ENCODE peak calls at places on chromosomes 1 and 21, in four cellular contexts. D, K, J and Q are unnamed samples.

GRCh38 chr1:188429385-188429784 is 1600.6 kb downstream of the PLA2G4A start:
- DNase-seq in K (no peak), J (no peak), D (no peak), Q (no peak)

GRCh38 chr1:114510235-114511047 is 562 bp downstream of the TRIM33 start:
- DNase-seq in D (peak; percentile 10), K (peak; percentile 8), J (no peak), Q (no peak)

GRCh38 chr1:40081874-40082273 is 15.2 kb downstream of the PPT1 start:
- DNase-seq in D (no peak), J (no peak), K (no peak), Q (no peak)

GRCh38 chr1:33050221-33051076 is 13.8 kb upstream of the AK2 start:
- DNase-seq in J (peak; percentile 77), D (no peak), K (peak; percentile 91), Q (peak; percentile 66)

GRCh38 chr1:34871443-34872132 is 12.0 kb upstream of the SMIM12 start:
- DNase-seq in J (no peak), K (no peak), D (no peak), Q (no peak)

GRCh38 chr1:1213153-1213918 is 617 bp downstream of the TNFRSF4 start:
- DNase-seq in K (no peak), J (no peak), D (no peak), Q (no peak)

GRCh38 chr21:28832013-28832714 is 160.5 kb downstream of the LTN1 start:
- DNase-seq in D (no peak), J (no peak), K (peak; percentile 54), Q (no peak)

GRCh38 chr1:5910666-5911065 is 81.6 kb downstream of the NPHP4 start:
- DNase-seq in J (no peak), D (no peak), K (no peak), Q (no peak)

GRCh38 chr1:71770121-71770520 is 512.2 kb downstream of the NEGR1 start:
- DNase-seq in J (peak; percentile 27), D (no peak), K (peak; percentile 60), Q (peak; percentile 29)

GRCh38 chr1:3690282-3691065 is 38.2 kb downstream of the TP73 start:
- DNase-seq in K (no peak), J (no peak), D (no peak), Q (no peak)

GRCh38 chr1:14439015-14439414 is 159.5 kb upstream of the KAZN start:
- DNase-seq in K (no peak), J (peak; percentile 19), D (no peak), Q (no peak)

GRCh38 chr1:169511339-169512028 is 25.7 kb upstream of the SLC19A2 start:
- DNase-seq in K (peak; percentile 73), D (no peak), J (peak; percentile 48), Q (no peak)

GRCh38 chr1:227395391-227396028 is 77.2 kb upstream of the CDC42BPA start:
- DNase-seq in K (no peak), D (no peak), J (no peak), Q (no peak)

GRCh38 chr21:41466024-41466820 is 40.2 kb downstream of the MX1 start:
- DNase-seq in D (no peak), K (no peak), J (no peak), Q (no peak)

GRCh38 chr1:115426271-115426771 is 88.3 kb upstream of the NGF start:
- DNase-seq in J (peak; percentile 94), D (no peak), K (peak; percentile 98), Q (peak; percentile 50)

GRCh38 chr1:42462828-42463763 is at the start of gene CCDC30:
- DNase-seq in D (peak; percentile 96), K (peak; percentile 99), J (peak; percentile 95), Q (peak; percentile 96)

GRCh38 chr21:42556476-42556875 is 42.8 kb downstream of the SLC37A1 start:
- DNase-seq in D (no peak), J (no peak), K (no peak), Q (no peak)

GRCh38 chr1:66312316-66312715 is 221.6 kb upstream of the SGIP1 start:
- DNase-seq in K (no peak), D (no peak), J (no peak), Q (no peak)

GRCh38 chr1:42206164-42206563 is 41.6 kb upstream of the GUCA2A start:
- DNase-seq in J (no peak), K (no peak), D (no peak), Q (no peak)

GRCh38 chr1:16112558-16113555 is 39.4 kb upstream of the FAM131C start:
- DNase-seq in D (no peak), J (no peak), K (no peak), Q (no peak)

GRCh38 chr21:36579898-36580297 is 100.0 kb upstream of the CLDN14 start:
- DNase-seq in D (no peak), J (no peak), K (no peak), Q (no peak)